ENCODE peak calls at places on chromosomes 6 and 20, in four cellular contexts. F is testis, R is BE2C, O is NB4. S is an unnamed sample.
A peak's percentile ranks its signal among the peaks of the same experiment; 100 is the strongest.

GRCh38 chr6:134515976-134516375 is 198.1 kb upstream of the SGK1 start:
- DNase-seq in F (no peak), R (no peak), O (no peak), S (no peak)

GRCh38 chr6:4640139-4640538 is 136.1 kb upstream of the CDYL start:
- DNase-seq in F (no peak), R (no peak), O (no peak), S (no peak)

GRCh38 chr6:142195862-142196536 is 48.9 kb downstream of the VTA1 start:
- DNase-seq in F (no peak), R (no peak), O (no peak), S (no peak)

GRCh38 chr6:26532699-26533523 is 5.3 kb upstream of the HMGN4 start:
- DNase-seq in F (peak; percentile 94), R (peak; percentile 84), O (peak; percentile 90), S (peak; percentile 93)

GRCh38 chr20:59015411-59015810 is 3.8 kb upstream of the TUBB1 start:
- DNase-seq in F (no peak), R (no peak), O (no peak), S (no peak)

GRCh38 chr6:159714404-159714803 is 12.9 kb upstream of the WTAP start:
- DNase-seq in F (no peak), R (no peak), O (no peak), S (no peak)

GRCh38 chr20:51106011-51106410 is 83.1 kb upstream of the KCNG1 start:
- DNase-seq in F (no peak), R (no peak), O (no peak), S (no peak)

GRCh38 chr6:148313483-148313882 is 29.2 kb upstream of the SASH1 start:
- DNase-seq in F (no peak), R (no peak), O (no peak), S (no peak)

GRCh38 chr20:6053776-6054688 is at the start of gene LRRN4:
- DNase-seq in F (no peak), R (no peak), O (no peak), S (no peak)

GRCh38 chr6:2730353-2730752 is 20.4 kb downstream of the MYLK4 start:
- DNase-seq in F (no peak), R (no peak), O (no peak), S (no peak)

GRCh38 chr6:41066867-41067304 is 5.3 kb downstream of the OARD1 start:
- DNase-seq in F (peak; percentile 86), R (peak; percentile 76), O (peak; percentile 82), S (peak; percentile 88)

GRCh38 chr20:5612476-5613291 is 137.5 kb upstream of the SHLD1 start:
- DNase-seq in F (no peak), R (no peak), O (no peak), S (no peak)

GRCh38 chr20:46002008-46002407 is 6.7 kb upstream of the MMP9 start:
- DNase-seq in F (no peak), R (no peak), O (no peak), S (no peak)

GRCh38 chr6:55665224-55665587 is 86.2 kb upstream of the HMGCLL1 start:
- DNase-seq in F (no peak), R (no peak), O (no peak), S (no peak)

GRCh38 chr6:101597711-101598110 is 204.2 kb downstream of the GRIK2 start:
- DNase-seq in F (no peak), R (no peak), O (no peak), S (no peak)

GRCh38 chr6:5333653-5334052 is 72.3 kb downstream of the FARS2 start:
- DNase-seq in F (no peak), R (no peak), O (no peak), S (no peak)

GRCh38 chr20:38195041-38195504 is 30.0 kb upstream of the TGM2 start:
- DNase-seq in F (no peak), R (no peak), O (no peak), S (no peak)

GRCh38 chr20:37921341-37921929 is 18.5 kb downstream of the VSTM2L start:
- DNase-seq in F (no peak), R (no peak), O (no peak), S (no peak)

GRCh38 chr6:167678102-167679101 is 148.3 kb upstream of the AFDN start:
- DNase-seq in F (peak; percentile 72), R (peak; percentile 34), O (no peak), S (peak; percentile 67)

GRCh38 chr6:48535569-48535968 is 424.6 kb upstream of the PTCHD4 start:
- DNase-seq in F (no peak), R (no peak), O (peak; percentile 73), S (no peak)

GRCh38 chr20:37880726-37881591 is 22.0 kb upstream of the VSTM2L start:
- DNase-seq in F (peak; percentile 34), R (peak; percentile 100), O (peak; percentile 42), S (no peak)

GRCh38 chr20:13401596-13401995 is 180.5 kb downstream of the ISM1 start:
- DNase-seq in F (no peak), R (no peak), O (no peak), S (no peak)

GRCh38 chr6:32837651-32838113 is 857 bp downstream of the TAP2 start:
- DNase-seq in F (no peak), R (no peak), O (peak; percentile 30), S (no peak)

GRCh38 chr20:4233520-4233919 is 218.2 kb upstream of the RNF24 start:
- DNase-seq in F (no peak), R (no peak), O (no peak), S (no peak)

GRCh38 chr6:3347826-3348225 is 89.1 kb downstream of the PSMG4 start:
- DNase-seq in F (no peak), R (no peak), O (no peak), S (no peak)

GRCh38 chr6:30061766-30062458 is 847 bp downstream of the POLR1H start:
- DNase-seq in F (peak; percentile 38), R (peak; percentile 17), O (peak; percentile 75), S (no peak)

S was measured in sciatic nerve.